ENCODE peak calls at places on chromosome 13, in four cellular contexts. M is psoas muscle, U is left ventricle myocardium inferior, C is stomach. F is an unnamed sample.

GRCh38 chr13:76991432-76991795 is 467 bp upstream of the CLN5 start:
- DNase-seq in M (peak; percentile 67), U (no peak), C (peak; percentile 42), F (peak; percentile 25)

GRCh38 chr13:113955235-113955634 is 18.6 kb downstream of the C13orf46 start:
- DNase-seq in M (no peak), U (no peak), C (no peak), F (no peak)

GRCh38 chr13:71659427-71659826 is 207.6 kb downstream of the DACH1 start:
- DNase-seq in M (no peak), U (no peak), C (no peak), F (no peak)

GRCh38 chr13:50911051-50911690 is 1.6 kb downstream of the RNASEH2B start:
- DNase-seq in M (no peak), U (no peak), C (no peak), F (no peak)

GRCh38 chr13:51317262-51317661 is 22.2 kb upstream of the SERPINE3 start:
- DNase-seq in M (no peak), U (no peak), C (no peak), F (no peak)

GRCh38 chr13:91537376-91537775 is 139.0 kb downstream of the GPC5 start:
- DNase-seq in M (no peak), U (no peak), C (no peak), F (no peak)

GRCh38 chr13:101307181-101307701 is 109.1 kb downstream of the NALCN start:
- DNase-seq in M (no peak), U (no peak), C (no peak), F (no peak)

GRCh38 chr13:100887729-100888151 is 213.1 kb upstream of the TMTC4 start:
- DNase-seq in M (no peak), U (no peak), C (no peak), F (no peak)

GRCh38 chr13:21894703-21895699 is 224.1 kb downstream of the FGF9 start:
- DNase-seq in M (no peak), U (no peak), C (no peak), F (no peak)

GRCh38 chr13:50386527-50387123 is 371.4 kb downstream of the KCNRG start:
- DNase-seq in M (peak; percentile 59), U (peak; percentile 25), C (no peak), F (no peak)

GRCh38 chr13:30165791-30166190 is 141.6 kb downstream of the KATNAL1 start:
- DNase-seq in M (peak; percentile 54), U (no peak), C (no peak), F (no peak)

GRCh38 chr13:58620171-58620570 is 988.6 kb downstream of the PCDH17 start:
- DNase-seq in M (no peak), U (no peak), C (no peak), F (no peak)

GRCh38 chr13:109381546-109382180 is 404.7 kb downstream of the IRS2 start:
- DNase-seq in M (no peak), U (no peak), C (no peak), F (no peak)

GRCh38 chr13:25886438-25887214 is 165.2 kb downstream of the SHISA2 start:
- DNase-seq in M (no peak), U (no peak), C (no peak), F (no peak)

GRCh38 chr13:79405501-79405830 is 589 bp downstream of the RBM26 start:
- DNase-seq in M (no peak), U (no peak), C (no peak), F (no peak)

GRCh38 chr13:109400192-109400591 is 386.2 kb downstream of the IRS2 start:
- DNase-seq in M (no peak), U (peak; percentile 22), C (peak; percentile 68), F (no peak)

GRCh38 chr13:42883142-42883541 is 101.8 kb downstream of the FAM216B start:
- DNase-seq in M (no peak), U (no peak), C (no peak), F (no peak)

GRCh38 chr13:66835040-66835628 is 395.0 kb downstream of the PCDH9 start:
- DNase-seq in M (peak; percentile 80), U (peak; percentile 84), C (peak; percentile 38), F (peak; percentile 70)

GRCh38 chr13:45747071-45747470 is 45.0 kb downstream of the CBY2 start:
- DNase-seq in M (no peak), U (no peak), C (no peak), F (no peak)

GRCh38 chr13:60448907-60449510 is 52.0 kb downstream of the TDRD3 start:
- DNase-seq in M (no peak), U (no peak), C (no peak), F (no peak)

GRCh38 chr13:71672527-71672926 is 194.5 kb downstream of the DACH1 start:
- DNase-seq in M (no peak), U (no peak), C (no peak), F (no peak)

GRCh38 chr13:19184176-19184575 is 2.6 kb upstream of the TUBA3C start:
- DNase-seq in M (no peak), U (no peak), C (peak; percentile 9), F (no peak)

GRCh38 chr13:44305845-44306244 is 67.8 kb upstream of the SERP2 start:
- DNase-seq in M (no peak), U (no peak), C (peak; percentile 70), F (no peak)

GRCh38 chr13:100668408-100668807 is 6.2 kb downstream of the TMTC4 start:
- DNase-seq in M (no peak), U (no peak), C (no peak), F (no peak)

GRCh38 chr13:32791545-32792172 is 205.4 kb downstream of the PDS5B start:
- DNase-seq in M (no peak), U (no peak), C (no peak), F (no peak)

GRCh38 chr13:32022292-32022691 is 9.3 kb upstream of the FRY start:
- DNase-seq in M (no peak), U (no peak), C (no peak), F (no peak)

GRCh38 chr13:28324181-28324789 is 170.6 kb downstream of the FLT1 start:
- DNase-seq in M (no peak), U (peak; percentile 33), C (peak; percentile 51), F (peak; percentile 55)

GRCh38 chr13:40285634-40286033 is 380.8 kb downstream of the FOXO1 start:
- DNase-seq in M (no peak), U (no peak), C (no peak), F (no peak)

GRCh38 chr13:33797622-33798021 is 20.3 kb upstream of the RFC3 start:
- DNase-seq in M (no peak), U (no peak), C (no peak), F (no peak)

GRCh38 chr13:37868691-37869505 is 674 bp downstream of the TRPC4 start:
- DNase-seq in M (no peak), U (no peak), C (no peak), F (no peak)

GRCh38 chr13:109707044-109707794 is 79.2 kb downstream of the IRS2 start:
- DNase-seq in M (no peak), U (no peak), C (no peak), F (no peak)

GRCh38 chr13:112877066-112877465 is 91.9 kb upstream of the MCF2L start:
- DNase-seq in M (peak; percentile 26), U (peak; percentile 7), C (no peak), F (no peak)

GRCh38 chr13:74070065-74070464 is 64.1 kb downstream of the KLF12 start:
- DNase-seq in M (no peak), U (no peak), C (no peak), F (no peak)

GRCh38 chr13:99923877-99924582 is 47.5 kb downstream of the ZIC5 start:
- DNase-seq in M (no peak), U (no peak), C (no peak), F (no peak)

GRCh38 chr13:71499944-71500514 is 367.0 kb downstream of the DACH1 start:
- DNase-seq in M (no peak), U (no peak), C (no peak), F (no peak)

DNA sequence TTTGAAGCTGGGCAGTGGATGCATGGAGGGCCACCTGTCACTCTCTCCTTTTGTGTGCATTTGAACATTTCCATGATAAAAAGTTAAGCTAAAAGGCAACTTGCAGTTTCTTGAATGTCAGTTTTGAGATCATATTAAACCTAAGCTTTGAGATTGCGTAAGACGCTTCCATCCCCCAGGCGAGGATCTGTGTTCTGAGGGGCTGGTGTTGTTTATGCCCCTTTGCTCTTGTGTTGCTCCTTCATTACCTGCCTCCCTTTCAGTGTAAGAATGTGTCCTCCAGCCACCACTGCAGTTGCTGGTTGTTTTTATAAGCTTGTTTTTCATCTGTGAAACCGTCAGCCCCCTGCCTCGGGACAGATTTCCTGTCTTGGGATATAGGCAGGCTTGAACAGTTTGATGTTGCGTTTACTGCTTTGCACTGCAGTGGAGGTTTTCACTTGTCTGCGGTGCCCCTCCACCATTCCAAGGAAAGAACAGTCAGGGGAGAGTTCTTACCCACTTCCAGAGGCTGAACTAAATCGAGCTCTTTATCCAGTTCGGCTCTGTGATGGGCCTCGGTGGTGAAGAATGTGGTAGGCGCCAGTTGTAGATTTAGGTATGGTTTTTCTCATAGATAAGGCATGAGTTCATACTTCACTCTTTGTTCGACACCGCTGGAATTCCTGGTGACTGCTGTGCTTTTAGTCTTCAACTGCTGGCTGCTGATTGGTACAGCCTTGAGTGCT is 96.8 kb downstream of the ARHGEF7 start:
- DNase-seq in M (no peak), U (no peak), C (no peak), F (no peak)
- H3K4me3 ChIP-seq in M (no peak overlapping the region), U (peak overlapping the region; percentile 3), C (no peak overlapping the region), F (no peak overlapping the region)

DNA sequence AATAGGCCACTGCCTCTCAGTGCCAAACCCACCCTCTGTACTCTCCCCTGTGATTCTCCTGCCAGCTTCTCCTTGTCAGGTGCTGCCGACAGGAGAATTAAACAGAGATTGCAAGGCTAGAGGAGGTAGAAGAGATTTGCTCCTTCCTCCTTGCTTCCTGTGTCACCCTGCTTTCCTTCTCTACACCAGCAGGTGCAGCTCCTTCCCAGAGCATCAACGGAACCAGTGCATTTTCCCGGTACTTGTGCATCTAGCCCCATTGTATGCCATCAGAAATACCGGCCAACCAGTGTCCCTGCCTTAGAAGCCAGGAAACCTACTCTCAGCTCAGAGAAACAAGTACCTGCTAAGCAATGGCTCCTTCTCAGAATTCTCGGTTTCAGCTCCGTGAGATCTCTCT is 253.2 kb downstream of the SUCLA2 start:
- DNase-seq in M (no peak), U (no peak), C (no peak), F (no peak)
- TF ChIP-seq CTCF in M (no peak), U (no peak), C (no peak), F (no peak)

DNA sequence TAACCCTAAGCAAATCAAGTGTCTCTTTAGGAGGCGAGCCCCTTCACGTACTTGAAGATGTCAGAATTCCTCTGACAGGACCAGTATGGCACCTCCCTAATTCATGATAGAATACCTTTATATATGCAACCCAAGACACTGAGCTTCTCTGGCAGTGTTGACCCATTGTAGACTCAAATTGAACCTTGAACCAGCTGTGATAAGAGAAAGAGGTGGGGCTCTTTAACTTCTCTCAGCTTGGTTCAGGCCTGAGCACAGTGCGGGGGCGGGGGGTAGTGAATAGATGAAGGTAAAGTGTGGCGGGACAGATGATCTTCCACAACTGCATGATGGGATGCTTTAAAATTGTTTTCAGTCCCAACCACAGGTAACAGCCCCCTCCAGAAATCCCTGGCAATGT is 12.1 kb downstream of the MBNL2 start:
- DNase-seq in M (no peak), U (no peak), C (no peak), F (no peak)
- H3K4me1 ChIP-seq in M (peaks cover 82% of the 10 kb centered on the region), U (peaks cover 100% of the 10 kb centered on the region), C (peaks cover 44% of the 10 kb centered on the region), F (peaks cover 82% of the 10 kb centered on the region)

GRCh38 chr13:94993608-94994007 is 281.3 kb upstream of the SOX21 start:
- DNase-seq in M (no peak), U (no peak), C (no peak), F (no peak)
- H3K4me3 ChIP-seq in M (no peak overlapping the region), U (no peak overlapping the region), C (no peak overlapping the region), F (no peak overlapping the region)